ENCODE peak calls at places on chromosomes 5 and 9, in five cellular contexts. F is ovary, J is HepG2, R is tibial artery, M is foreskin fibroblast. C is an unnamed sample.

GRCh38 chr5:142770650-142771609 is 753 bp downstream of the ARHGAP26 start:
- DNase-seq in M (peak), J (peak), R (peak), F (peak), C (peak)

GRCh38 chr9:74777136-74777879 is 110.4 kb downstream of the TRPM6 start:
- DNase-seq in J (peak), R (no peak), F (peak), M (peak), C (peak)

GRCh38 chr5:40796487-40796889 is 1.7 kb downstream of the PRKAA1 start:
- DNase-seq in R (no peak), M (peak), J (no peak), F (no peak), C (no peak)

GRCh38 chr5:73719616-73720015 is 93.6 kb downstream of the ARHGEF28 start:
- DNase-seq in F (no peak), J (no peak), R (no peak), M (no peak), C (no peak)

GRCh38 chr5:172910828-172911627 is 48.2 kb upstream of the RPL26L1 start:
- DNase-seq in F (peak), J (peak), M (peak), R (peak), C (peak)

GRCh38 chr5:36607838-36608783 is 1.7 kb downstream of the SLC1A3 start:
- DNase-seq in R (no peak), M (peak), J (no peak), F (no peak), C (no peak)

GRCh38 chr9:133111461-133112360 is 9.3 kb downstream of the RALGDS start:
- DNase-seq in R (no peak), F (no peak), M (no peak), J (no peak), C (no peak)

GRCh38 chr5:173242675-173243085 is 7.7 kb upstream of the NKX2-5 start:
- DNase-seq in R (no peak), J (no peak), M (no peak), F (no peak), C (no peak)

GRCh38 chr9:73348485-73348884 is 196.8 kb downstream of the ANXA1 start:
- DNase-seq in J (no peak), M (no peak), F (no peak), R (no peak), C (peak)

GRCh38 chr9:90107021-90107771 is 502.4 kb downstream of the GADD45G start:
- DNase-seq in F (peak), R (no peak), J (no peak), M (no peak), C (no peak)

GRCh38 chr5:93611900-93612898 is 29.2 kb downstream of the NR2F1 start:
- DNase-seq in R (no peak), M (peak), J (no peak), F (peak), C (no peak)

GRCh38 chr9:22009563-22009867 is 410 bp upstream of the CDKN2B start:
- DNase-seq in R (no peak), M (no peak), F (no peak), J (no peak), C (no peak)
- TF ChIP-seq CTCF in R (peak), M (peak), F (no peak), J (no peak), C (no peak)

GRCh38 chr5:176744584-176744965 is 65.8 kb upstream of the UNC5A start:
- DNase-seq in M (no peak), R (no peak), F (no peak), J (no peak), C (no peak)
- TF ChIP-seq CTCF in M (peak), R (no peak), F (no peak), J (peak), C (peak)

GRCh38 chr9:19122490-19123042 is 4.7 kb downstream of the PLIN2 start:
- DNase-seq in R (no peak), F (no peak), J (no peak), M (peak), C (no peak)
- TF ChIP-seq CTCF in R (no peak), F (no peak), J (no peak), M (no peak), C (no peak)

DNA sequence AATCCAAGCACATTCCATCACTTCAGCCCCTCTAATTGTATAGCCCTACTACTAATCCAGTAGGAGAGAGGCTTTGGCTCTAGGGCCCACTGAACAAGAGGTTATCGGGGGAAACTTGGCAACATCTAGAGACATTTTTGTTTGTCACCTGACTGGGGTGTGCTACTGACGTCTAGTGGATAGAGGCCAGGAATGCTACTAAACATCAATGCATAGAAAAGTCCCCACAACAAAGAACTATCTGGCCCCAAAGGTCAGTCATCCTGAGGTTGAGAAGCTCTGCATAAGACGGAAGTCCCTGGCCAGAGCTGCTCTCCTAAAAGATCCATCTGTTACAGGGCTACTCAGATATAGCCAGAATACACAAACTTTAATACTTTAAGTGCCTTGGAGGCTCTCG is 570.6 kb upstream of the KLF4 start:
- DNase-seq in J (no peak), F (no peak), M (no peak), R (no peak), C (no peak)
- TF ChIP-seq CTCF in J (no peak), F (no peak), M (no peak), R (no peak), C (no peak)

GRCh38 chr5:35341189-35341588 is 110.9 kb upstream of the PRLR start:
- DNase-seq in J (no peak), R (no peak), F (no peak), M (no peak), C (no peak)

GRCh38 chr5:35342664-35343063 is 112.4 kb upstream of the PRLR start:
- DNase-seq in J (no peak), M (no peak), F (no peak), R (no peak), C (no peak)

GRCh38 chr5:35339616-35340100 is 109.4 kb upstream of the PRLR start:
- DNase-seq in F (no peak), R (no peak), M (no peak), J (no peak), C (no peak)

DNA sequence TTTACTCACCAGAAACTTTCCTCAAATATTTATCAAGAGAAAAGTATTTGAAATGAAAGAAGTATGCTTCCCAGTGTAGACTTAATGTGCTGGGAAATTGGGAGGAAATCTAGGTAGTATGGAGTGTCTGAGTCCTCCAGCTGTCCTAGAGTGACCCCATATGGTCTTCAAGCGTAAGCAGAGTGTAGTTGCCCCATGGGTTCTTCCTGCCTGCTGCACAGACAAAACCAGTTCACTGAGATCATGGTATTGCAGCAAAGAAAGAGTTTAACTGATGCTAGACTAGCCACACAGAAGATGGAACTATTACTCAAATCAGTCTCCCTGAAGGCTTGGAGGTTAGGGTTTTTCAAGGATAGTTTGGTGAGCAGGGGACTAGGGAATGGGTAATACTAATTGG is 114.9 kb upstream of the PRLR start:
- DNase-seq in J (peak), R (no peak), M (no peak), F (no peak), C (no peak)
- TF ChIP-seq CTCF in J (peak), R (no peak), M (peak), F (no peak), C (peak)

DNA sequence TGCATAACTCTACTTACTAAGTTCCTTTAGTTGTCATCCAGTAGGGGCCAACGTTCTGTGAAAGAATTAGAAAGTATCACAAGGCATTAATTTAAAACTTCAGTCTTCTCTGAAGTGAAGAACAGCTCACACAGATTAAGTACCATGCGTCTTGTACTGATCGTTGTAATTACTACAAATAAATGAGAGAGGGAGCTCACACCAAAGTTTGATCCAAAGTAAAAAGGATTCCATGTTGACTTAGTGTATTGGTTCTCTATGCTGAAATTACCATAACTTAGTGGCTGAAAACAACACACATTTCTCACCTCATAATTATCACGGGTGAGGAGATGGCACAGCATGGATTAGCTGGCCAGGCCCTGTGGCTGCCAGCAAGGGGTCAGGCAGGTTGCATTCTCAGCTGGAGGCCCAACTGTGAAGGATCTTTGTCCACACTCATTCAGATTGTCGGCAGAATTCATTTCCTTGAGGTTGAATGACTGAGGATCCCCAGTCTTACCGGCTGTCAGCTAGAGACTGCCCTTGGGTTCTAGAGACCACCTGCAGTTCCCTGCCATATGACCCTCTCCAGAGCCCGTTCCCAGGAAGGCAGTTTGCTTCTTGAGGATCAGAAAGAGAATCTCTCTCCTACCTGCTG is 169.1 kb downstream of the YTHDC2 start:
- DNase-seq in J (no peak), R (no peak), M (no peak), F (no peak), C (no peak)
- TF ChIP-seq CTCF in J (no peak), R (no peak), M (no peak), F (no peak), C (no peak)

GRCh38 chr9:5265939-5266338 is 34.7 kb downstream of the INSL4 start:
- DNase-seq in F (no peak), M (no peak), J (no peak), R (no peak), C (peak)

GRCh38 chr9:5264219-5264595 is 33.0 kb downstream of the INSL4 start:
- DNase-seq in F (no peak), M (no peak), J (no peak), R (no peak), C (no peak)

GRCh38 chr9:5274770-5275169 is 29.7 kb downstream of the RLN2 start:
- DNase-seq in J (no peak), F (no peak), M (no peak), R (no peak), C (peak)

GRCh38 chr9:5263568-5264218 is 32.5 kb downstream of the INSL4 start:
- DNase-seq in M (peak), F (no peak), R (no peak), J (peak), C (peak)

DNA sequence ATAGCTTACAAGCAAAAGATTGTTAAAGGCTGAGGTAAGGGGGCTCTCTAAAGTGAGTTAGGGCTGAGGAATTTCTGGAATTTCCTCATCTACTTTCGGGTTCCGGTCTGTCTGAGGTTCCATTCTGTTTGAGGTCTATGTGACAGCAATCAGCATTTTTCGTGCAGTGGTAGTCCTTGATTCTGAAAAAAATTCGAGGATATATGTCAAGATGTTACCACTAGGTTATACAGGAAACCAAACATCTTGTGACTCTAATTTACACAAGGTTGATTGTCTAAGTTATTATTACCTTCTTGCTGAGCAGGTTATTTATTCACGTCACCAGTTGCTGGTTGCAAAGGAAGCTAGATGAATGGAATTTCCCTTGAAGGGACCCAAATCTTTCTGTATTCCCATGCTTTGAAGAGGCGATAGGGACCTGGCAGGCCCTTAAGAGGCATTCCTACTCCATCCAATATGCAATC is 35.2 kb downstream of the RLN2 start:
- DNase-seq in M (peak), F (no peak), J (peak), R (no peak), C (no peak)
- TF ChIP-seq CTCF in M (no peak), F (no peak), J (no peak), R (no peak), C (no peak)

DNA sequence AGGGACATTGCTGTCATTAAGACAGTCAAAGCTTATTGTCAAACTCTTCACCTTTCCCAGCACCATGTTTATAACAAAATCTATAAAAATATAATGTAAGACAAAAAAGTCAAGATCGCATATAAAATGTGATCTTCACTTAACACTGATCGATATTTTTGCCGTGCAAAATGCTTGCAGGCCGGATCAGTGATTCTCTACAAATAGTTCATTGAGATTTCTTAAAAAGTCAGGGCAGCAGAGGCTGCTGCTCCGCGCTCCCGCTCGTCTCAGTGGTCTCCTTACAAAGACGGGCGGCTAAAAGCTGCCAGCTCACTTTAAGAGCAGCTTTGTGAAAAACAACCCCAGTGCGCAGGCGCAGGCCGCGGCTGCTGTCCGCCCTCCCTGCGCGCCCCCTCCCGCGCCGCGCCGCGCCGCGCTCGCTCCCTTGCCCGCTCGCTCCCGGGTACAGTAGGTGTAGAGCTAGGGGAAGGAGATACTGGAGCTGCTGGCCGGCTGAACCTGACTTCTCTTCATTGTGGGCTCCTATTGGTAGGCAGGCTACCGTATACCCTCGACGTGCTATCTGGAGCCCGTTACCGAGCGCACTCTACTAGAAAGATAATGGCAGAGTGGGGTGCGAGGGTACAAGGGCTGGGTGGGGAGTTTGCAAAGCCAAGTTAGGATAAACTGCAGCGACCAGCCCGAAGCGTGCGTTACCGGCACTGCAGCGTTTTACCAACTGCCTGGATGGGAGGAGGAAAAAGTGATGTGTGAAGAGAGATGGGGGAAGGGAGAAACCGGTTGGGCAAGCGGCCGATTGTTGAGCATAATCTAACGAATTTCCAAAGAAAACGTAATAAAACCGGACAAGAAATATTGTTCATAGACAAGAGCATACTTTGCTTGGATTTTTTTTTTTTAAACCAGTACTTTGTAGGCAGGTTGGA is at the start of gene ARRDC3:
- DNase-seq in R (peak), F (peak), J (peak), M (peak), C (peak)
- TF ChIP-seq CTCF in R (peak), F (peak), J (no peak), M (no peak), C (no peak)

DNA sequence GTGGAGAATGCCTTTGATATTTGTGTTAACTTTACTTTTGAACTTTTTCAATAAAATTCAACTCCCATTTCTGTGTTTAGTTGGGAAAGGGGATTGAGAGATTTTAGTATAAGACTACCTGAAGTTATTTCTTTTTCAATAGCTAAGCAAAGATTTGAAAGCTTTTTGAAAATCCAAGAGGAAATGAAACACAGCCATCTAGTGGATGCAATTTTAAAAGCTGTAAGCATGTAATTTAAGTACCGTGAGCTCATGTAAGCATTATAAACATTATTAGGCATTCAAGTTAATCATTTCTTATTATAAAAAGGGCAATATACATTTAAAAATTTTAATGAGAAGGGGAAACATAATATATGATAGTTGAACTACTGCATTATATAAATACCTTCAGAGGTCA is 69.8 kb downstream of the CCDC171 start:
- DNase-seq in M (peak), R (no peak), F (no peak), J (no peak), C (peak)
- TF ChIP-seq CTCF in M (peak), R (no peak), F (no peak), J (peak), C (peak)

C was measured in GM12865.